ENCODE peak calls at places on chromosomes 1 and 21, in six cellular contexts. V is AG04449, G is HCT116, S is BJ, W is GM23248, E is A549. C is an unnamed sample.

GRCh38 chr1:47710075-47711071 is 272.5 kb downstream of the FOXD2 start:
- DNase-seq in V (no peak), G (peak), S (no peak), W (peak), E (peak), C (no peak)

GRCh38 chr1:156337052-156337887 is 822 bp downstream of the CCT3 start:
- DNase-seq in V (no peak), G (no peak), S (no peak), W (peak), E (peak), C (no peak)

GRCh38 chr1:37478890-37479254 is 4.5 kb downstream of the ZC3H12A start:
- DNase-seq in V (no peak), G (no peak), S (no peak), W (no peak), E (peak), C (no peak)

GRCh38 chr1:244918422-244919319 is 54.3 kb upstream of the HNRNPU start:
- DNase-seq in V (no peak), G (no peak), S (no peak), W (peak), E (peak), C (no peak)

GRCh38 chr1:35650416-35650815 is 9.1 kb upstream of the PSMB2 start:
- DNase-seq in V (no peak), G (no peak), S (no peak), W (no peak), E (no peak), C (no peak)

GRCh38 chr1:111789666-111790316 is 34.1 kb downstream of the DDX20 start:
- DNase-seq in V (no peak), G (no peak), S (peak), W (peak), E (no peak), C (peak)

GRCh38 chr1:70633004-70633403 is 221.9 kb downstream of the CTH start:
- DNase-seq in V (no peak), G (no peak), S (no peak), W (no peak), E (no peak), C (no peak)

GRCh38 chr21:39347537-39347936 is 1.4 kb downstream of the HMGN1 start:
- DNase-seq in V (no peak), G (no peak), S (no peak), W (peak), E (no peak), C (no peak)

GRCh38 chr21:25689226-25689625 is 45.5 kb downstream of the ATP5PF start:
- DNase-seq in V (no peak), G (no peak), S (no peak), W (peak), E (no peak), C (no peak)

GRCh38 chr21:16279658-16280581 is 550.1 kb downstream of the USP25 start:
- DNase-seq in V (peak), G (no peak), S (peak), W (peak), E (peak), C (peak)

GRCh38 chr1:180247580-180247979 is 17.5 kb downstream of the LHX4 start:
- DNase-seq in V (no peak), G (no peak), S (no peak), W (no peak), E (no peak), C (no peak)

GRCh38 chr1:65090406-65090805 is 57.6 kb upstream of the AK4 start:
- DNase-seq in V (no peak), G (no peak), S (no peak), W (no peak), E (no peak), C (no peak)

GRCh38 chr1:94092210-94092613 is 28.7 kb downstream of the ABCA4 start:
- DNase-seq in V (no peak), G (no peak), S (no peak), W (no peak), E (no peak), C (no peak)

GRCh38 chr21:14403681-14404318 is 20.9 kb upstream of the HSPA13 start:
- DNase-seq in V (no peak), G (peak), S (no peak), W (peak), E (peak), C (peak)

GRCh38 chr1:216533786-216534185 is 110.5 kb upstream of the USH2A start:
- DNase-seq in V (no peak), G (no peak), S (no peak), W (no peak), E (no peak), C (no peak)

GRCh38 chr1:65812065-65812464 is 19.4 kb downstream of the PDE4B start:
- DNase-seq in V (no peak), G (peak), S (peak), W (peak), E (no peak), C (no peak)

GRCh38 chr1:47568763-47569162 is 130.9 kb downstream of the FOXD2 start:
- DNase-seq in V (no peak), G (no peak), S (no peak), W (peak), E (no peak), C (no peak)

GRCh38 chr1:176696109-176696508 is 233.1 kb downstream of the PAPPA2 start:
- DNase-seq in V (no peak), G (no peak), S (no peak), W (peak), E (no peak), C (no peak)

GRCh38 chr21:39666681-39667315 is 54.1 kb downstream of the B3GALT5 start:
- DNase-seq in V (no peak), G (no peak), S (no peak), W (no peak), E (no peak), C (no peak)

GRCh38 chr1:162708286-162708685 is 76.0 kb downstream of the DDR2 start:
- DNase-seq in V (no peak), G (no peak), S (no peak), W (no peak), E (no peak), C (no peak)

GRCh38 chr1:201714542-201715276 is 114.2 kb upstream of the IPO9 start:
- DNase-seq in V (peak), G (peak), S (peak), W (peak), E (peak), C (peak)

GRCh38 chr1:42963378-42964005 is 4.8 kb upstream of the SLC2A1 start:
- DNase-seq in V (no peak), G (no peak), S (peak), W (peak), E (peak), C (no peak)

GRCh38 chr1:218421531-218421930 is 76.4 kb downstream of the TGFB2 start:
- DNase-seq in V (no peak), G (no peak), S (no peak), W (peak), E (no peak), C (no peak)

DNA sequence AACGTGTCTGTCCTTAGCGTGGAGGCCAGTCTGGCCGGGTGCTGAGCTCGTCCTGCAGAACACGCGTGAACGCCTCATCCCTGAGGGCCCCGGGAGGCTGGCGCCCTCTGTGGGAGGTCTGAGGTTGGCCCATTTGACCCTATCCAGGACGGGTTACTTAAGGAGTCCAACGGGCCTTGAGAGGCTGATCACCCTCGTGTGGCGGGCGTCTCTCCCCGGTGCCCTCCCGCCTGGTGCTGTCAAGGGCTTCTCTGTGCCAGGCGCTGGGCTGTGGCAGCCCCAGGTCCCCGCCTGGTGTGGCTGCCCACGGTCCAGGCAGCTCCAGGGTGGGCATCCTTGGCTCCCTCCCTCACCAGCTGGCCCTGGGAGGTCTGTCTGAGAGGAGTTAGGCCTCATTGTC is 9.7 kb downstream of the SKI start:
- DNase-seq in V (no peak), G (no peak), S (no peak), W (peak), E (peak), C (no peak)
- H3K4me3 ChIP-seq in V (no peak), G (no peak), S (no peak), W (no peak), E (no peak), C (no peak)

GRCh38 chr1:20212685-20213331 is 26.5 kb upstream of the PLA2G2C start:
- DNase-seq in V (no peak), G (peak), S (no peak), W (peak), E (peak), C (no peak)
- H3K4me3 ChIP-seq in V (no peak), G (peak), S (no peak), W (no peak), E (no peak), C (no peak)

DNA sequence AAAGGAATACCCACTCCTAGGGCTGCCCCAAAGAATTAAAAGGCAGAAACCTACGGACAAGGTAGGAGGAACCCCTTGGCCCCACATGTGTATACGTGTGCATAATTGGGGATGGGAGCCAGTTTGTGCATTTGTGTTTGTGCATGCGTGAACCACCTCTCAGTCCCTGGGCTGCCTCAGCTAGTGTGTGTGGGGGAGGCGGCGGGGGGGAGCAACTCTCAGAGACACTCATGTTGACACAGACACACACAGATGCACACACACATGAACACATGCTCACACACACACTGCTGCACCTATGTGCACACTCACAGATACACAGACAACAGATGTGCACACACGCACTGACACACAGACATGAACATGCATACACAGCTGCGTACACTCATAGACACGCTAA is 5.1 kb downstream of the LDLRAD1 start:
- DNase-seq in V (no peak), G (no peak), S (no peak), W (no peak), E (no peak), C (no peak)
- H3K4me3 ChIP-seq in V (no peak), G (no peak), S (no peak), W (no peak), E (no peak), C (no peak)

DNA sequence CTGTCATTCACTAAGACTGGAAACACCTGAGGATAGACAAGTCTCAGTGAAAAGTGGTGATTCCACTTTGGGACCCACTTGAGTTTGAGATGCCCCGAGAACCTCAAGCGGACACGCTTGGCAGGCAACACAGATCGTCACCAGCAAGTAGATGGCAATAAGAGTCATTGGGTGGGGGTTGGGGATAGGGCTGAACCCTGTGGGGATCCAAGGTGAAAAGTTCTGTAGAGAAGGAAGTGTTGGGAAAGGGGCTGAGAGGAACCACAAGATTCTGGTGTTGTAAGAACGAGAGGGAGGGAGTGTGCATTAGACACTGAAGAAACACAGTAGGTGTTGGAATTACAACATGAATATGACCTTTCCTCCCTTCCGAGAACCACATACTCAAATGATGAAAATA is 45.4 kb upstream of the TDRD10 start:
- DNase-seq in V (no peak), G (no peak), S (no peak), W (no peak), E (no peak), C (no peak)
- H3K4me3 ChIP-seq in V (no peak), G (no peak), S (no peak), W (no peak), E (no peak), C (no peak)

GRCh38 chr1:171787686-171788480 is 6.4 kb downstream of the METTL13 start:
- DNase-seq in V (no peak), G (no peak), S (no peak), W (no peak), E (no peak), C (no peak)
- H3K4me3 ChIP-seq in V (no peak), G (no peak), S (no peak), W (no peak), E (no peak), C (no peak)

GRCh38 chr1:21621761-21622436 is 47.3 kb downstream of the RAP1GAP start:
- DNase-seq in V (no peak), G (no peak), S (no peak), W (no peak), E (no peak), C (no peak)
- H3K4me3 ChIP-seq in V (no peak), G (peak), S (no peak), W (no peak), E (peak), C (no peak)

GRCh38 chr1:79204774-79205173 is 198.2 kb upstream of the ADGRL4 start:
- DNase-seq in V (no peak), G (no peak), S (no peak), W (no peak), E (no peak), C (no peak)

GRCh38 chr1:79207786-79208185 is 201.3 kb upstream of the ADGRL4 start:
- DNase-seq in V (no peak), G (no peak), S (no peak), W (no peak), E (no peak), C (no peak)

GRCh38 chr1:79207331-79207730 is 200.8 kb upstream of the ADGRL4 start:
- DNase-seq in V (no peak), G (no peak), S (no peak), W (no peak), E (no peak), C (no peak)
- H3K4me3 ChIP-seq in V (no peak), G (no peak), S (no peak), W (no peak), E (no peak), C (no peak)

GRCh38 chr1:204075116-204075636 is 2.3 kb downstream of the SOX13 start:
- DNase-seq in V (no peak), G (no peak), S (no peak), W (peak), E (no peak), C (no peak)
- H3K4me3 ChIP-seq in V (peak), G (peak), S (peak), W (peak), E (peak), C (peak)

DNA sequence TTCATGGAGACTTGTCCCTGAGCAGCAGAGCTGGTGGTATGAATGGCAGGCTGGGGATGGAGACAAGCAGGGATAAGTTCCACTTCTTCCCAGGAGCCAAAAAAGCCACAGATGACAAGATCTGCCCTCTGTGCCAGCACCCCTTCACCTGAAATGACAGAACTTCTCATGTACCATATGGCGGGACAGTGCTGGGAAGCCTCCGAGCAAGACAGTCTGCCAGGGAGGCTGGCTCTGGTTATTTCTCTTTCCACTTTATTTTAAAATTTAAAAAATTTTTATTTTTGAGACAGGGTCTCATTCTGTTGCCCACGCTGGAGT is 16.4 kb downstream of the GNG4 start:
- DNase-seq in V (no peak), G (no peak), S (no peak), W (no peak), E (no peak), C (no peak)
- H3K4me3 ChIP-seq in V (no peak), G (no peak), S (no peak), W (peak), E (no peak), C (peak)

DNA sequence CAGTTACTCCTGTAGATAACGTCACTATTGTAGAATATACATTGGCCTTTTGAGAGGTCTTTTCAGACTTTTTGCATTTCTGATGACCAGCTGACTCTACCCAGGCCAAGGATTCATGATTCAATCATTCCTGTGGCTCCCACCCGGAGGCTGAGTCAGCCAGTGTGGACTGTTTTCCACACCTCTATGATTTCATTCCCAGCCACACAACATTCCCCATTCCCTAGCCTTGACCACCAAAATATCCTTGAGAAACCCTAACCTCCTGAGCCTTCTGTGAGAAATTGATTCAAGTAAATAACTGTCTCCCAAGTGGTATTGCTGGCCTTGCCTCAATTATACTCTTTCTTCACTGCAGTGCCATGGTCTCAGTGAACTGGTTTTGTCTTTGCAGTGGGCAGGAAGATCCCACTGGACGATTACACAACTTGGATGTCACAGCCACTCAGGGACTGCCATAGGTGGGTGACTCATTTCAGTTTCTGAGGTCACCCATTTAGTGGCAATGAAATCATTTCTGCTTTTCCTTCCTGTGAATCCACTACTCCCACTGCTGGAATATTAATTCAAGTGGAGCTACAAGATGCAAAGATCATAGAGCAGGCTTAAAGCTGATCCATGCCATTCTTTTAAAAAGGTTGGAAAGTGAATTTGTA is 518.6 kb upstream of the ZP4 start:
- DNase-seq in V (peak), G (no peak), S (no peak), W (peak), E (no peak), C (peak)
- H3K4me3 ChIP-seq in V (no peak), G (no peak), S (no peak), W (no peak), E (no peak), C (no peak)

C was measured in AG09309.